ENCODE peak calls at places on chromosome 6, in five cellular contexts. One of them, this sample, is unnamed.
A peak's percentile ranks its signal among the peaks of the same experiment; 100 is the strongest.

GRCh38 chr6:13355969-13356368 is 27.6 kb upstream of the TBC1D7 start:
- DNase-seq in K562: no peak
- DNase-seq in HepG2: no peak
- DNase-seq in GM12878: peak; percentile 92
- DNase-seq in H1: no peak
- DNase-seq in this sample: no peak

GRCh38 chr6:168278904-168279303 is 40.7 kb downstream of the DACT2 start:
- DNase-seq in HepG2: no peak
- DNase-seq in K562: no peak
- DNase-seq in H1: no peak
- DNase-seq in GM12878: no peak
- DNase-seq in this sample: no peak

GRCh38 chr6:139230421-139230840 is 61.4 kb downstream of the TXLNB start:
- DNase-seq in K562: no peak
- DNase-seq in HepG2: no peak
- DNase-seq in H1: no peak
- DNase-seq in GM12878: no peak
- DNase-seq in this sample: peak; percentile 10

GRCh38 chr6:111852704-111853103 is 20.5 kb downstream of the FYN start:
- DNase-seq in GM12878: no peak
- DNase-seq in HepG2: peak; percentile 45
- DNase-seq in H1: no peak
- DNase-seq in K562: no peak
- DNase-seq in this sample: no peak

GRCh38 chr6:55445648-55446204 is 118.5 kb downstream of the GFRAL start:
- DNase-seq in H1: no peak
- DNase-seq in K562: no peak
- DNase-seq in GM12878: peak; percentile 4
- DNase-seq in HepG2: peak; percentile 12
- DNase-seq in this sample: peak; percentile 31

GRCh38 chr6:166087246-166087645 is 80.4 kb downstream of the TBXT start:
- DNase-seq in HepG2: no peak
- DNase-seq in K562: no peak
- DNase-seq in GM12878: no peak
- DNase-seq in H1: no peak
- DNase-seq in this sample: no peak

GRCh38 chr6:80489911-80490635 is 383.6 kb downstream of the BCKDHB start:
- DNase-seq in HepG2: no peak
- DNase-seq in K562: no peak
- DNase-seq in H1: no peak
- DNase-seq in GM12878: no peak
- DNase-seq in this sample: no peak

GRCh38 chr6:143449731-143450452 is 603 bp downstream of the ADAT2 start:
- DNase-seq in GM12878: peak; percentile 53
- DNase-seq in K562: peak; percentile 27
- DNase-seq in HepG2: peak; percentile 54
- DNase-seq in H1: peak; percentile 55
- DNase-seq in this sample: no peak

GRCh38 chr6:87575423-87575822 is 14.4 kb downstream of the RARS2 start:
- DNase-seq in GM12878: no peak
- DNase-seq in HepG2: no peak
- DNase-seq in K562: no peak
- DNase-seq in H1: no peak
- DNase-seq in this sample: no peak

GRCh38 chr6:30493643-30494250 is 4.4 kb downstream of the HLA-E start:
- DNase-seq in H1: peak; percentile 82
- DNase-seq in K562: no peak
- DNase-seq in GM12878: no peak
- DNase-seq in HepG2: no peak
- DNase-seq in this sample: no peak

GRCh38 chr6:37802810-37803209 is 16.7 kb upstream of the ZFAND3 start:
- DNase-seq in GM12878: no peak
- DNase-seq in H1: no peak
- DNase-seq in HepG2: no peak
- DNase-seq in K562: no peak
- DNase-seq in this sample: no peak

GRCh38 chr6:34237722-34238506 is 1.2 kb downstream of the HMGA1 start:
- DNase-seq in HepG2: peak; percentile 59
- DNase-seq in GM12878: no peak
- DNase-seq in K562: peak; percentile 84
- DNase-seq in H1: peak; percentile 63
- DNase-seq in this sample: peak; percentile 56

GRCh38 chr6:69835414-69836179 is 30.8 kb upstream of the COL19A1 start:
- DNase-seq in GM12878: no peak
- DNase-seq in K562: peak; percentile 8
- DNase-seq in H1: no peak
- DNase-seq in HepG2: peak; percentile 41
- DNase-seq in this sample: peak; percentile 3

GRCh38 chr6:129186988-129187387 is 304.1 kb downstream of the LAMA2 start:
- DNase-seq in K562: no peak
- DNase-seq in GM12878: no peak
- DNase-seq in H1: no peak
- DNase-seq in HepG2: no peak
- DNase-seq in this sample: no peak

GRCh38 chr6:108619431-108620197 is 58.9 kb downstream of the FOXO3 start:
- DNase-seq in HepG2: no peak
- DNase-seq in H1: no peak
- DNase-seq in GM12878: no peak
- DNase-seq in K562: no peak
- DNase-seq in this sample: no peak

GRCh38 chr6:38612386-38612965 is 27.3 kb downstream of the BTBD9 start:
- DNase-seq in K562: no peak
- DNase-seq in HepG2: no peak
- DNase-seq in GM12878: no peak
- DNase-seq in H1: no peak
- DNase-seq in this sample: no peak

GRCh38 chr6:34005845-34006644 is 139.8 kb downstream of the GRM4 start:
- DNase-seq in GM12878: no peak
- DNase-seq in K562: no peak
- DNase-seq in HepG2: no peak
- DNase-seq in H1: no peak
- DNase-seq in this sample: no peak

GRCh38 chr6:151240036-151240685 is 394 bp downstream of the AKAP12 start:
- DNase-seq in H1: peak; percentile 85
- DNase-seq in HepG2: no peak
- DNase-seq in GM12878: no peak
- DNase-seq in K562: peak; percentile 79
- DNase-seq in this sample: peak; percentile 73

GRCh38 chr6:142695016-142695415 is 250.0 kb downstream of the HIVEP2 start:
- DNase-seq in K562: no peak
- DNase-seq in HepG2: no peak
- DNase-seq in GM12878: no peak
- DNase-seq in H1: no peak
- DNase-seq in this sample: no peak

GRCh38 chr6:72669324-72669723 is 47.5 kb downstream of the KCNQ5 start:
- DNase-seq in HepG2: no peak
- DNase-seq in K562: no peak
- DNase-seq in H1: peak; percentile 47
- DNase-seq in GM12878: no peak
- DNase-seq in this sample: no peak

GRCh38 chr6:153553627-153554026 is 422.5 kb upstream of the RGS17 start:
- DNase-seq in HepG2: peak; percentile 4
- DNase-seq in GM12878: no peak
- DNase-seq in K562: no peak
- DNase-seq in H1: peak; percentile 51
- DNase-seq in this sample: peak; percentile 2

GRCh38 chr6:151916680-151917164 is 109.2 kb downstream of the ESR1 start:
- DNase-seq in H1: no peak
- DNase-seq in HepG2: no peak
- DNase-seq in GM12878: no peak
- DNase-seq in K562: no peak
- DNase-seq in this sample: no peak

GRCh38 chr6:114007451-114007953 is 36.6 kb upstream of the HDAC2 start:
- DNase-seq in K562: no peak
- DNase-seq in H1: no peak
- DNase-seq in HepG2: no peak
- DNase-seq in GM12878: peak; percentile 17
- DNase-seq in this sample: no peak

GRCh38 chr6:2797564-2798014 is 32.4 kb downstream of the WRNIP1 start:
- DNase-seq in H1: no peak
- DNase-seq in K562: no peak
- DNase-seq in HepG2: no peak
- DNase-seq in GM12878: no peak
- DNase-seq in this sample: no peak

GRCh38 chr6:140774080-140774505 is 1358.6 kb upstream of the GJE1 start:
- DNase-seq in K562: no peak
- DNase-seq in H1: no peak
- DNase-seq in HepG2: no peak
- DNase-seq in GM12878: peak; percentile 30
- DNase-seq in this sample: no peak

GRCh38 chr6:104251651-104252050 is 608.1 kb downstream of the HACE1 start:
- DNase-seq in K562: no peak
- DNase-seq in GM12878: no peak
- DNase-seq in H1: no peak
- DNase-seq in HepG2: no peak
- DNase-seq in this sample: no peak

GRCh38 chr6:135493218-135493961 is 4.2 kb downstream of the AHI1 start:
- DNase-seq in K562: no peak
- DNase-seq in H1: no peak
- DNase-seq in GM12878: no peak
- DNase-seq in HepG2: no peak
- DNase-seq in this sample: no peak

GRCh38 chr6:135498178-135498841 is 770 bp upstream of the AHI1 start:
- DNase-seq in K562: peak; percentile 69
- DNase-seq in GM12878: no peak
- DNase-seq in HepG2: peak; percentile 84
- DNase-seq in H1: no peak
- DNase-seq in this sample: peak; percentile 83

GRCh38 chr6:135497412-135498177 is at the start of gene AHI1:
- DNase-seq in HepG2: peak; percentile 91
- DNase-seq in H1: peak; percentile 94
- DNase-seq in K562: peak; percentile 97
- DNase-seq in GM12878: peak; percentile 55
- DNase-seq in this sample: peak; percentile 93

GRCh38 chr6:135499441-135500340 is 2.2 kb upstream of the AHI1 start:
- DNase-seq in GM12878: no peak
- DNase-seq in H1: no peak
- DNase-seq in HepG2: no peak
- DNase-seq in K562: no peak
- DNase-seq in this sample: no peak

GRCh38 chr6:135496805-135497411 is 632 bp downstream of the AHI1 start:
- DNase-seq in HepG2: no peak
- DNase-seq in H1: no peak
- DNase-seq in K562: no peak
- DNase-seq in GM12878: no peak
- DNase-seq in this sample: no peak
- TF ChIP-seq KDM1A in HepG2: no peak
- TF ChIP-seq KDM1A in H1: no peak
- TF ChIP-seq KDM1A in K562: no peak
- TF ChIP-seq KDM1A in GM12878: no peak
- TF ChIP-seq KDM1A in this sample: no peak

GRCh38 chr6:43285415-43285814 is 12.6 kb upstream of the SLC22A7 start:
- DNase-seq in HepG2: no peak
- DNase-seq in GM12878: no peak
- DNase-seq in H1: no peak
- DNase-seq in K562: no peak
- DNase-seq in this sample: no peak

GRCh38 chr6:43286456-43286994 is 11.5 kb upstream of the SLC22A7 start:
- DNase-seq in HepG2: no peak
- DNase-seq in H1: no peak
- DNase-seq in GM12878: no peak
- DNase-seq in K562: no peak
- DNase-seq in this sample: no peak

GRCh38 chr6:43284986-43285385 is 13.1 kb upstream of the SLC22A7 start:
- DNase-seq in HepG2: no peak
- DNase-seq in H1: no peak
- DNase-seq in K562: no peak
- DNase-seq in GM12878: no peak
- DNase-seq in this sample: no peak

GRCh38 chr6:43286995-43287716 is 10.9 kb upstream of the SLC22A7 start:
- DNase-seq in GM12878: no peak
- DNase-seq in HepG2: peak; percentile 71
- DNase-seq in H1: no peak
- DNase-seq in K562: peak; percentile 50
- DNase-seq in this sample: no peak

GRCh38 chr6:43285832-43286231 is 12.2 kb upstream of the SLC22A7 start:
- DNase-seq in K562: no peak
- DNase-seq in H1: no peak
- DNase-seq in HepG2: no peak
- DNase-seq in GM12878: no peak
- DNase-seq in this sample: no peak
- H3K4me2 ChIP-seq in K562: no peak overlapping the region
- H3K4me2 ChIP-seq in H1: peak overlapping the region; percentile 72
- H3K4me2 ChIP-seq in HepG2: no peak overlapping the region
- H3K4me2 ChIP-seq in GM12878: no peak overlapping the region
- H3K4me2 ChIP-seq in this sample: no peak overlapping the region

DNA sequence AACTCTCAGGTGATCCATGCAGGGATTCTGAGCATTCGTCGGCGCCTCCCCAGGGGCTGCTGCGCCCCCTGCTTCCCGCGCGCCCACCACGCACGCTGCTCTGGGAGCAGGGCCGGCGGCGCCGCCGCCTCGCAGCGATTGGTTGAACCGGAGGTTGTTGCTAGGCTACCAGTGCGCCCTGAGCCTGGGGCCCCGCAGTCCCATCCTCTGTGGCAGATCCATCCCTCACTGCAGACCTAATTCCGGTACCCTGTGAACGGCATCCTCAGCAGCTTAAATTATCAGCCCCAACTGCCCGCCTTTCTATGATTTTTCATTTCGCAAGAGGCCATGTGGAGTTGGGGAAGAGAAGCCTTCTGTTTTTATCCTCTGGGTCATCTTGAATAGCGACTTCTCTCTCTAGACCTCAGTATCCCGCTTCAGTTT is 15.3 kb downstream of the PNPLA1 start:
- DNase-seq in GM12878: no peak
- DNase-seq in HepG2: no peak
- DNase-seq in K562: peak; percentile 57
- DNase-seq in H1: peak; percentile 79
- DNase-seq in this sample: no peak
- TF ChIP-seq KDM1A in GM12878: no peak
- TF ChIP-seq KDM1A in HepG2: no peak
- TF ChIP-seq KDM1A in K562: no peak
- TF ChIP-seq KDM1A in H1: peak; percentile 41
- TF ChIP-seq KDM1A in this sample: no peak

GRCh38 chr6:40330301-40330721 is 256.9 kb downstream of the LRFN2 start:
- DNase-seq in HepG2: no peak
- DNase-seq in GM12878: no peak
- DNase-seq in K562: no peak
- DNase-seq in H1: peak; percentile 71
- DNase-seq in this sample: no peak

GRCh38 chr6:40338306-40338705 is 248.9 kb downstream of the LRFN2 start:
- DNase-seq in K562: no peak
- DNase-seq in H1: no peak
- DNase-seq in HepG2: no peak
- DNase-seq in GM12878: no peak
- DNase-seq in this sample: no peak

GRCh38 chr6:40336296-40336695 is 250.9 kb downstream of the LRFN2 start:
- DNase-seq in GM12878: no peak
- DNase-seq in H1: no peak
- DNase-seq in HepG2: no peak
- DNase-seq in K562: no peak
- DNase-seq in this sample: no peak

GRCh38 chr6:40336986-40337780 is 250.0 kb downstream of the LRFN2 start:
- DNase-seq in HepG2: no peak
- DNase-seq in H1: no peak
- DNase-seq in GM12878: no peak
- DNase-seq in K562: no peak
- DNase-seq in this sample: no peak

GRCh38 chr6:40334496-40334895 is 252.7 kb downstream of the LRFN2 start:
- DNase-seq in K562: no peak
- DNase-seq in GM12878: no peak
- DNase-seq in HepG2: no peak
- DNase-seq in H1: no peak
- DNase-seq in this sample: no peak
- H3K4me2 ChIP-seq in K562: no peak overlapping the region
- H3K4me2 ChIP-seq in GM12878: no peak overlapping the region
- H3K4me2 ChIP-seq in HepG2: no peak overlapping the region
- H3K4me2 ChIP-seq in H1: peak overlapping the region; percentile 46
- H3K4me2 ChIP-seq in this sample: no peak overlapping the region